ENCODE peak calls at places on chromosomes 4 and X, in six cellular contexts. F is right atrium auricular region, G is memory B cell, T is ACHN, W is endothelial cell, C is BJ. Y is an unnamed sample.
A peak's percentile ranks its signal among the peaks of the same experiment; 100 is the strongest.

GRCh38 chr4:88077911-88078310 is 70.5 kb downstream of the PKD2 start:
- DNase-seq in F (no peak), G (no peak), T (no peak), W (no peak), C (no peak), Y (no peak)

GRCh38 chrX:133745361-133745760 is 240.0 kb downstream of the GPC3 start:
- DNase-seq in F (no peak), G (peak; percentile 0), T (no peak), W (no peak), C (no peak), Y (peak; percentile 51)

GRCh38 chr4:110702326-110702725 is 79.4 kb upstream of the PITX2 start:
- DNase-seq in F (no peak), G (no peak), T (no peak), W (no peak), C (no peak), Y (no peak)

GRCh38 chr4:16591867-16592266 is 306.6 kb downstream of the LDB2 start:
- DNase-seq in F (no peak), G (no peak), T (no peak), W (no peak), C (no peak), Y (no peak)

GRCh38 chrX:50903387-50904027 is 7.0 kb upstream of the BMP15 start:
- DNase-seq in F (no peak), G (no peak), T (peak; percentile 40), W (peak; percentile 33), C (no peak), Y (peak; percentile 11)

GRCh38 chrX:37726346-37726745 is 40.8 kb downstream of the XK start:
- DNase-seq in F (no peak), G (no peak), T (no peak), W (no peak), C (no peak), Y (no peak)

GRCh38 chrX:53918697-53919096 is 125.6 kb downstream of the PHF8 start:
- DNase-seq in F (no peak), G (no peak), T (no peak), W (no peak), C (no peak), Y (no peak)

GRCh38 chrX:21503593-21503992 is 129.4 kb downstream of the CNKSR2 start:
- DNase-seq in F (no peak), G (no peak), T (no peak), W (no peak), C (no peak), Y (peak; percentile 0)

GRCh38 chr4:80237992-80238391 is 28.5 kb upstream of the FGF5 start:
- DNase-seq in F (no peak), G (no peak), T (peak; percentile 65), W (no peak), C (peak; percentile 86), Y (no peak)

GRCh38 chrX:119399772-119400101 is 601 bp downstream of the SLC25A43 start:
- DNase-seq in F (no peak), G (no peak), T (no peak), W (peak; percentile 3), C (no peak), Y (no peak)

GRCh38 chr4:184270808-184271413 is 53.2 kb upstream of the ENPP6 start:
- DNase-seq in F (no peak), G (no peak), T (no peak), W (no peak), C (no peak), Y (no peak)

GRCh38 chr4:26015133-26015651 is 101.2 kb downstream of the SMIM20 start:
- DNase-seq in F (peak; percentile 74), G (no peak), T (no peak), W (no peak), C (peak; percentile 98), Y (no peak)

GRCh38 chr4:153362184-153362583 is 17.7 kb downstream of the MND1 start:
- DNase-seq in F (no peak), G (no peak), T (peak; percentile 11), W (no peak), C (no peak), Y (no peak)

GRCh38 chr4:149056615-149057014 is 614.4 kb upstream of the NR3C2 start:
- DNase-seq in F (no peak), G (no peak), T (no peak), W (no peak), C (no peak), Y (no peak)

GRCh38 chr4:38678078-38678477 is 14.1 kb downstream of the KLF3 start:
- DNase-seq in F (no peak), G (no peak), T (no peak), W (no peak), C (peak; percentile 80), Y (no peak)

GRCh38 chr4:38533024-38533556 is 130.9 kb upstream of the KLF3 start:
- DNase-seq in F (no peak), G (no peak), T (no peak), W (no peak), C (no peak), Y (no peak)

GRCh38 chr4:86957214-86957613 is 22.4 kb downstream of the AFF1 start:
- DNase-seq in F (no peak), G (no peak), T (no peak), W (no peak), C (no peak), Y (peak; percentile 67)

GRCh38 chr4:8016527-8016926 is 76.9 kb upstream of the AFAP1 start:
- DNase-seq in F (no peak), G (no peak), T (no peak), W (no peak), C (no peak), Y (no peak)

GRCh38 chr4:70197842-70198241 is 2.3 kb downstream of the ODAM start:
- DNase-seq in F (no peak), G (no peak), T (no peak), W (no peak), C (no peak), Y (no peak)

GRCh38 chrX:48083212-48083611 is 11.8 kb upstream of the ZNF630 start:
- DNase-seq in F (peak; percentile 62), G (peak; percentile 13), T (peak; percentile 27), W (peak; percentile 41), C (peak; percentile 2), Y (peak; percentile 45)

GRCh38 chr4:99324978-99325377 is 3.8 kb upstream of the ADH1B start:
- DNase-seq in F (peak; percentile 80), G (no peak), T (no peak), W (no peak), C (peak; percentile 63), Y (no peak)

GRCh38 chr4:10030946-10031662 is 9.8 kb upstream of the SLC2A9 start:
- DNase-seq in F (no peak), G (no peak), T (no peak), W (no peak), C (no peak), Y (no peak)

GRCh38 chr4:164345756-164346155 is 408.2 kb upstream of the SMIM31 start:
- DNase-seq in F (no peak), G (no peak), T (no peak), W (no peak), C (no peak), Y (no peak)